ENCODE peak calls at places on chromosomes 3 and 15, in eight cellular contexts. N, R, B, D, J, Q, T and X are unnamed samples.

GRCh38 chr15:60418095-60418494 is 20.3 kb upstream of the ANXA2 start:
- DNase-seq in N (no peak), R (no peak), B (no peak), D (no peak), J (no peak), Q (no peak), T (no peak), X (no peak)

GRCh38 chr3:65618599-65618998 is 420.1 kb downstream of the MAGI1 start:
- DNase-seq in N (no peak), R (no peak), B (no peak), D (no peak), J (no peak), Q (no peak), T (no peak), X (no peak)

GRCh38 chr3:148379763-148380162 is 317.9 kb upstream of the AGTR1 start:
- DNase-seq in N (no peak), R (peak; percentile 27), B (peak; percentile 65), D (peak; percentile 80), J (peak; percentile 71), Q (peak; percentile 74), T (no peak), X (no peak)

GRCh38 chr15:95304116-95304873 is 1026.2 kb upstream of the NR2F2 start:
- DNase-seq in N (no peak), R (no peak), B (no peak), D (peak; percentile 30), J (no peak), Q (no peak), T (no peak), X (no peak)

GRCh38 chr3:31710123-31710841 is 177.6 kb downstream of the STT3B start:
- DNase-seq in N (no peak), R (peak; percentile 13), B (no peak), D (no peak), J (no peak), Q (no peak), T (no peak), X (no peak)

GRCh38 chr15:92075764-92076163 is 222.3 kb downstream of the SLCO3A1 start:
- DNase-seq in N (no peak), R (peak; percentile 55), B (no peak), D (no peak), J (no peak), Q (no peak), T (no peak), X (no peak)

GRCh38 chr3:139204756-139205155 is 139.1 kb upstream of the MRPS22 start:
- DNase-seq in N (no peak), R (no peak), B (no peak), D (peak; percentile 77), J (no peak), Q (no peak), T (no peak), X (no peak)

GRCh38 chr15:47507221-47507985 is 209.9 kb upstream of the SEMA6D start:
- DNase-seq in N (no peak), R (no peak), B (no peak), D (no peak), J (no peak), Q (no peak), T (no peak), X (no peak)

GRCh38 chr3:135229018-135229495 is 434.0 kb downstream of the EPHB1 start:
- DNase-seq in N (no peak), R (no peak), B (no peak), D (no peak), J (no peak), Q (peak; percentile 35), T (no peak), X (no peak)

GRCh38 chr3:24598691-24599090 is 104.0 kb upstream of the THRB start:
- DNase-seq in N (no peak), R (no peak), B (no peak), D (peak; percentile 64), J (peak; percentile 42), Q (no peak), T (no peak), X (peak; percentile 26)

GRCh38 chr3:119559441-119559963 is at the start of gene CD80:
- DNase-seq in N (no peak), R (peak; percentile 70), B (peak; percentile 65), D (peak; percentile 72), J (peak; percentile 45), Q (peak; percentile 57), T (peak; percentile 62), X (no peak)

GRCh38 chr15:91887321-91887720 is 33.8 kb downstream of the SLCO3A1 start:
- DNase-seq in N (no peak), R (no peak), B (no peak), D (no peak), J (no peak), Q (no peak), T (peak; percentile 38), X (no peak)

GRCh38 chr3:14525685-14526631 is 14.2 kb downstream of the GRIP2 start:
- DNase-seq in N (no peak), R (no peak), B (no peak), D (peak; percentile 69), J (no peak), Q (no peak), T (no peak), X (no peak)

GRCh38 chr15:62067448-62068044 is 769 bp downstream of the C2CD4A start:
- DNase-seq in N (no peak), R (no peak), B (no peak), D (peak; percentile 49), J (no peak), Q (peak; percentile 62), T (peak; percentile 70), X (no peak)

GRCh38 chr3:53823956-53824320 is 22.3 kb downstream of the CHDH start:
- DNase-seq in N (no peak), R (no peak), B (no peak), D (no peak), J (no peak), Q (no peak), T (no peak), X (no peak)

GRCh38 chr15:98311566-98312188 is 336.7 kb upstream of the IGF1R start:
- DNase-seq in N (peak; percentile 13), R (peak; percentile 69), B (peak; percentile 48), D (peak; percentile 61), J (peak; percentile 62), Q (peak; percentile 77), T (peak; percentile 90), X (peak; percentile 52)

GRCh38 chr15:100778831-100779288 is 100.8 kb upstream of the ALDH1A3 start:
- DNase-seq in N (no peak), R (no peak), B (no peak), D (no peak), J (no peak), Q (peak; percentile 1), T (peak; percentile 33), X (no peak)

GRCh38 chr15:90008607-90009006 is 7.5 kb downstream of the ZNF710 start:
- DNase-seq in N (no peak), R (no peak), B (no peak), D (no peak), J (no peak), Q (no peak), T (no peak), X (no peak)

GRCh38 chr15:80384442-80384841 is 19.7 kb upstream of the ARNT2 start:
- DNase-seq in N (no peak), R (no peak), B (no peak), D (no peak), J (no peak), Q (no peak), T (no peak), X (no peak)

GRCh38 chr3:70184105-70184504 is 128.3 kb downstream of the MDFIC2 start:
- DNase-seq in N (no peak), R (no peak), B (no peak), D (no peak), J (no peak), Q (no peak), T (no peak), X (no peak)

GRCh38 chr3:150401285-150401684 is 6.8 kb upstream of the TSC22D2 start:
- DNase-seq in N (no peak), R (no peak), B (no peak), D (no peak), J (no peak), Q (no peak), T (no peak), X (no peak)
- H3K4me3 ChIP-seq in N (no peak overlapping the region), R (no peak overlapping the region), B (no peak overlapping the region), D (no peak overlapping the region), J (no peak overlapping the region), Q (no peak overlapping the region), T (no peak overlapping the region), X (no peak overlapping the region)

DNA sequence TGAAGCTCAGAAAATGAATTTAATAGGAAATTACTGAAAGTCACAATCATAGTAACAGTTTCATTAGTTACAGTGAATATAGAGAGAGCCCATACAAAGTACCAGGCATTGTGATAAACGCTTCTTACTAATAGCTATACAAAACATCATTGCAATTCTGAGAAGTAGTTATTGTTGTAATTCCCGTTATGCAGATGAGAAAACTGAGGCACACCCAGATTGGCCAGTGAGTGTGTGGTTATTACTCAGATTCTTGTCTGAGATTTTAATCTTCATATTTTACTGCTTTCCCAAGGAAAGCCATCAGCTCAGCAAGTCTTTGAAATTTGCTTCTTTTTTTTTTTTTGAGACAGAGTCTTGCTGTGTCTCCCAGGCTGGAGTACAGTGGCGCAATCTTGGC is 14.3 kb downstream of the FLNB start:
- DNase-seq in N (no peak), R (no peak), B (no peak), D (no peak), J (no peak), Q (no peak), T (no peak), X (no peak)
- H4K20me1 ChIP-seq in N (peaks cover 88% of the 10 kb centered on the region), R (peaks cover 13% of the 10 kb centered on the region), B (peaks cover 12% of the 10 kb centered on the region), D (peaks cover 7% of the 10 kb centered on the region), J (peaks cover 77% of the 10 kb centered on the region), Q (peaks cover 54% of the 10 kb centered on the region), T (no peaks in the 10 kb centered on the region), X (peaks cover 77% of the 10 kb centered on the region)

DNA sequence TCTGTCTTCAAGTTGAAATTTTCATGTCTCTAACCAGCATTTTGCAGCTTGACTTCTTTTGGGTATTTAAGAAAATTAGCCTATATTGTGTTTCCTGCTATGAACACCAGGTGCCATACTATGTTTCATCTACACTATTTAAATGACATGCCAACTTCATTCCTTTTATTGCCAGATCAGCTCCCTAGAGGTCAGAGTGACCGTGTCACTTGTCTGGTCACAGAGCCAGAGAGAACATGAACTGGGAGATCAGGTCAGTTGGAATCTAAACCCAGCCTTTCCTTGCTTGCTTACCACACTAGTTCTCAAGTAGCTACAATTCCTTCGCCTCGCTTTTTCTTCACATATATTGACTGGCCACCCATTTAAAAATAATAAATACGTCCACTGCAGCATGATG is 87.6 kb downstream of the THBS1 start:
- DNase-seq in N (no peak), R (no peak), B (no peak), D (no peak), J (no peak), Q (no peak), T (no peak), X (no peak)
- H3K4me3 ChIP-seq in N (no peak overlapping the region), R (no peak overlapping the region), B (no peak overlapping the region), D (no peak overlapping the region), J (no peak overlapping the region), Q (no peak overlapping the region), T (no peak overlapping the region), X (no peak overlapping the region)

GRCh38 chr3:3806856-3807255 is 7.6 kb downstream of the LRRN1 start:
- DNase-seq in N (no peak), R (no peak), B (no peak), D (no peak), J (no peak), Q (peak; percentile 37), T (no peak), X (no peak)
- H4K20me1 ChIP-seq in N (no peaks in the 10 kb centered on the region), R (no peaks in the 10 kb centered on the region), B (no peaks in the 10 kb centered on the region), D (no peaks in the 10 kb centered on the region), J (no peaks in the 10 kb centered on the region), Q (peaks cover 97% of the 10 kb centered on the region), T (peaks cover 47% of the 10 kb centered on the region), X (no peaks in the 10 kb centered on the region)

GRCh38 chr15:41965441-41966413 is 6.6 kb downstream of the EHD4 start:
- DNase-seq in N (no peak), R (no peak), B (no peak), D (peak; percentile 39), J (no peak), Q (no peak), T (peak; percentile 39), X (no peak)
- H3K4me3 ChIP-seq in N (no peak overlapping the region), R (no peak overlapping the region), B (no peak overlapping the region), D (no peak overlapping the region), J (no peak overlapping the region), Q (no peak overlapping the region), T (no peak overlapping the region), X (no peak overlapping the region)